ENCODE peak calls at places on chromosomes 3 and 15, in seven cellular contexts. F is WTC11, I is HEK293T, J is K562, T is HCT116, B is HepG2, M is GM12878. H is an unnamed sample.

GRCh38 chr3:63046580-63046979 is 171.4 kb upstream of the CADPS start:
- DNase-seq in F (no peak), I (no peak), J (no peak), T (no peak), B (no peak), M (no peak), H (no peak)

GRCh38 chr15:50820808-50821382 is 55.4 kb upstream of the SPPL2A start:
- DNase-seq in F (no peak), I (no peak), J (no peak), T (no peak), B (no peak), M (no peak), H (no peak)

GRCh38 chr3:188780188-188781147 is 391.3 kb upstream of the TPRG1 start:
- DNase-seq in F (no peak), I (no peak), J (no peak), T (no peak), B (peak; percentile 4), M (no peak), H (no peak)

GRCh38 chr3:179882322-179882721 is 154.4 kb downstream of the PEX5L start:
- DNase-seq in F (peak; percentile 21), I (no peak), J (no peak), T (no peak), B (no peak), M (peak; percentile 61), H (no peak)

GRCh38 chr15:86855307-86855706 is 775.6 kb downstream of the AGBL1 start:
- DNase-seq in F (no peak), I (no peak), J (no peak), T (no peak), B (no peak), M (no peak), H (no peak)

GRCh38 chr3:133881987-133882825 is 13.5 kb downstream of the RAB6B start:
- DNase-seq in F (no peak), I (no peak), J (no peak), T (no peak), B (no peak), M (no peak), H (no peak)

GRCh38 chr15:50702762-50703334 is 16.3 kb upstream of the TRPM7 start:
- DNase-seq in F (no peak), I (no peak), J (no peak), T (no peak), B (no peak), M (no peak), H (no peak)

GRCh38 chr3:58580826-58581327 is 3.7 kb upstream of the FAM107A start:
- DNase-seq in F (no peak), I (no peak), J (no peak), T (no peak), B (peak; percentile 20), M (no peak), H (no peak)

GRCh38 chr3:13491206-13491974 is 11.3 kb downstream of the HDAC11 start:
- DNase-seq in F (no peak), I (no peak), J (no peak), T (no peak), B (no peak), M (no peak), H (no peak)

DNA sequence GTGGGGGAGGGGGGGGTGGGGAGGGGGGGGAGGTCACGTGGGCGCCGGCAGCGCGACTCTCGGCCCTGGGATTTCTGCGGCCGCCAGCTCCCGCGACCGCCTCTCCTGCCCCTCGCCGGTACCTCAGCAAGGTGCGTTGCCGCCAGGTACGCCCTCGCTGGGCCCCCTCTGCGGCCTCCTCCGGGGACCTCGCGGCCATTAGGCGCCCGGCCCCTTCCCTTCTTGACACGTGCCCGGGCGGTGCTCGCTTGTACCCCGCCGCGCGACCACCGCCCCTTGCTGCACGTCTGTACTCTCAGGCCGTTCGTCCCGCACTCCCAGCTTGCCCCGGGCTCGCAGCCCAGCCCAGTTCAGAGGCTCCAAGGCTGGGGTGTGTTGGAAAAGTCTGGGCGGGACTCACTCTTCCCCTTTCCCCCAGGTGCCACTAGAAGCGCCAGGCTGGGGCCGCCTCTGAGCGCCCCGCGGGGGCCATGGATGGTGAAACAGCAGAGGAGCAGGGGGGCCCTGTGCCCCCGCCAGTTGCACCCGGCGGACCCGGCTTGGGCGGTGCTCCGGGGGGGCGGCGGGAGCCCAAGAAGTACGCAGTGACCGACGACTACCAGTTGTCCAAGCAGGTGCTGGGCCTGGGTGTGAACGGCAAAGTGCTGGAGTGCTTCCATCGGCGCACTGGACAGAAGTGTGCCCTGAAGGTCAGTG is at the start of gene MAPKAPK3:
- DNase-seq in F (no peak), I (no peak), J (peak; percentile 36), T (no peak), B (peak; percentile 29), M (no peak), H (no peak)
- TF ChIP-seq SP1 in F (no peak), I (no peak), J (no peak), T (no peak), B (no peak), M (no peak), H (no peak)

DNA sequence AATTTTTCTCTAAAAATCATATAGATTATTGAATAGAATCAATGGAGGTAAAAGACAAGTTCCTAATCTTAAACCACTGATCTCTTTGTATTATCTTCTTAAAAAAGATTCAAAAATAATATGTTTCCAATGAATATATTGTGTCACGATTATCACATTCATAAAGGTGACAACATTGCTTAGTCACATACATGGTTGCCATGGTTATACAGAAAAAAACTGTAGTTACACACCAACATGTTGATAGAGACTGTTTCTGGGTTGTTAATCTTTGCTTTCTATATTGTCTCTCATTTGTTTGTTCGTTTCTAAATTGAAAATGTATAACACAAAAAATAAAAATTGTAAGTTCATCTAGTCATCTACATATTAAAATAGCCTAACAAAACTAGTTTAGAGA is 376.0 kb upstream of the ALCAM start:
- DNase-seq in F (no peak), I (no peak), J (no peak), T (no peak), B (no peak), M (no peak), H (no peak)
- TF ChIP-seq SP1 in F (no peak), I (no peak), J (no peak), T (no peak), B (no peak), M (no peak), H (no peak)

DNA sequence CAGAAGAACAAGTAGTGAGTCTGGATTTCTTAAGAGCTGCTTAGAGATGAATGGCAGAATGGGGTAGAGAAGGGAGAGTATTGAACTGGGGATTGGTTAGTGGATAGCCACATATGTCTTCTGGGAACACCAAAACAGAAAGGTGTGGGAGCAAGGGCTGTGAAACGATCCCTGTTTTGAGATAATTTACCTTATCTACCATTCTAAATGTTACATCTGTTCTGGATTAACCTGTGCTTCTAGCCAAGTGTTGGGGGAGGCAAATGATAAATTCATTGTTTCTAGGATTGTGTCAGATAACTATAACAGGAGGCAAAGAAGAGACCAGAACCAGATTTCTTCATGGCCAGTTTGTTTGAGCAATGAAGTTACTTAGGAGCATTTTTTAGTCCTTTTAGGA is 8.4 kb downstream of the NR1D2 start:
- DNase-seq in F (no peak), I (no peak), J (no peak), T (no peak), B (no peak), M (no peak), H (no peak)
- TF ChIP-seq SP1 in F (no peak), I (no peak), J (no peak), T (no peak), B (no peak), M (no peak), H (no peak)

GRCh38 chr15:32956006-32956405 is 238.2 kb downstream of the GREM1 start:
- DNase-seq in F (no peak), I (peak; percentile 23), J (peak; percentile 42), T (peak; percentile 33), B (peak; percentile 25), M (no peak), H (no peak)

GRCh38 chr15:32957219-32957618 is 237.3 kb downstream of the FMN1 start:
- DNase-seq in F (no peak), I (no peak), J (no peak), T (no peak), B (no peak), M (no peak), H (no peak)

GRCh38 chr15:32952901-32953889 is 235.4 kb downstream of the GREM1 start:
- DNase-seq in F (no peak), I (no peak), J (no peak), T (no peak), B (no peak), M (no peak), H (peak; percentile 49)

DNA sequence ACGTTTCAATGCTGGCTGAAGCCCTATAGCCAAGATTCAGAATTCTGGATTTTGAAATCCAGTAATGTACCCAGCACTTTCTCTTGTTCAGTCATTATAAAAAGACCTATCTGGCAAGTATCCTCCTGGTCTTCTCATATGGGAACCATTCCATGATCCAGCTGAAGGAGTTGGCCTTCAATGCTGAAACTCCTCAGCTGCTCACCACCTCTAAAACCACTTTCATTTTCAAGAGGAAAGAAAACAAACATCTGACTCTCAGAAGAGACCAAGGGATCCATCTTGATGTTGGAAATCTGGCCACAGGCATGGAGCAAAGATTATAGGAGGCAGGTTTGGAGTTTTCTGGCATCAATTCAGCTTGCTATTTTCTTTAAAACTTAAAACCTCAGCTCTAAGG is 235.4 kb downstream of the FMN1 start:
- DNase-seq in F (no peak), I (no peak), J (no peak), T (no peak), B (no peak), M (no peak), H (no peak)
- TF ChIP-seq SP1 in F (no peak), I (no peak), J (no peak), T (no peak), B (no peak), M (no peak), H (no peak)

DNA sequence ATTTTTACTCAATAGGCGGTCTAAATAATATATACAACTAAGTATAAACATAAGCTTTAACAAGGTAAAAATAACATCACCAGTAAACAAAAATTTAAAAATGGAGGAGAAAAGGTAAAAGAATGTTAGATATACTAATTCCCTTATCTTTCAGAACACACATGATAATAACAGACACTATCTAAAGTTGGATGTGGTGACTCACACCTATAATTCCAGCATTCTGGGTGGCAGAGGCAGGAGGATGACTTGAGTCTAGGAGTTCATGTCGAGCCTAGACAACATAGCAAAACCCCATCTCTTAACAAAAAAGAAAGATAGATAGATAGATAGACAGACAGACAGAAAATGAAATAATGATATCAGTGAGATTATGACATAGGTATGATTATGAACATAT is 85.1 kb downstream of the STAG1 start:
- DNase-seq in F (no peak), I (no peak), J (peak; percentile 44), T (no peak), B (no peak), M (no peak), H (no peak)
- TF ChIP-seq SP1 in F (no peak), I (no peak), J (no peak), T (no peak), B (no peak), M (no peak), H (no peak)

H was measured in H1.